ENCODE peak calls at places on chromosomes 2 and 18, in eight cellular contexts. O is colonic mucosa; E is astrocyte; H is iPS DF 6.9; D is GM06990; I is WERI-Rb-1; L is CD8-positive, alpha-beta memory T cell; V is aorta. T is an unnamed sample.
A peak's percentile ranks its signal among the peaks of the same experiment; 100 is the strongest.

GRCh38 chr2:67374481-67374880 is 22.7 kb upstream of the ETAA1 start:
- DNase-seq in V (no peak), E (no peak), I (no peak), H (no peak), O (no peak), L (no peak), D (no peak), T (no peak)

GRCh38 chr18:69217271-69217670 is 183.4 kb upstream of the DOK6 start:
- DNase-seq in D (no peak), O (no peak), V (no peak), H (no peak), E (no peak), L (no peak), I (peak; percentile 8), T (no peak)

GRCh38 chr18:59446012-59446411 is 86.9 kb upstream of the LMAN1 start:
- DNase-seq in L (no peak), H (no peak), E (peak; percentile 45), I (no peak), O (no peak), V (no peak), D (no peak), T (no peak)

GRCh38 chr2:44616616-44617266 is 255.0 kb downstream of the CAMKMT start:
- DNase-seq in I (no peak), E (no peak), O (no peak), L (no peak), H (no peak), D (peak; percentile 65), V (no peak), T (no peak)

GRCh38 chr2:38207168-38207567 is 131.2 kb upstream of the CYP1B1 start:
- DNase-seq in H (no peak), E (peak; percentile 69), I (no peak), L (no peak), D (no peak), V (no peak), O (no peak), T (no peak)

GRCh38 chr2:86038291-86039081 is 67.2 kb downstream of the POLR1A start:
- DNase-seq in E (peak; percentile 92), O (peak; percentile 29), H (no peak), L (peak; percentile 93), V (peak; percentile 47), D (no peak), I (no peak), T (peak; percentile 14)

GRCh38 chr2:84486436-84487115 is 27.5 kb upstream of the SUCLG1 start:
- DNase-seq in I (no peak), L (no peak), O (peak; percentile 87), E (peak; percentile 40), H (no peak), V (no peak), D (no peak), T (no peak)

GRCh38 chr2:238457927-238458324 is 31.2 kb downstream of the ASB1 start:
- DNase-seq in E (no peak), H (no peak), L (no peak), D (no peak), O (no peak), I (no peak), V (no peak), T (no peak)

GRCh38 chr2:151766421-151767153 is 32.3 kb upstream of the NEB start:
- DNase-seq in O (no peak), E (no peak), L (no peak), H (no peak), D (peak; percentile 34), V (no peak), I (peak; percentile 43), T (no peak)

GRCh38 chr2:42566837-42567251 is 1.6 kb upstream of the MTA3 start:
- DNase-seq in V (no peak), O (no peak), H (no peak), L (no peak), D (peak; percentile 29), I (no peak), E (peak; percentile 18), T (no peak)

GRCh38 chr2:72921088-72921851 is 4.0 kb downstream of the EMX1 start:
- DNase-seq in L (no peak), D (no peak), H (no peak), E (no peak), V (no peak), I (no peak), O (no peak), T (no peak)
- H3K4me3 ChIP-seq in L (no peak overlapping the region), D (no peak overlapping the region), H (no peak overlapping the region), E (peak overlapping the region; percentile 42), V (no peak overlapping the region), I (no peak overlapping the region), O (no peak overlapping the region), T (no peak overlapping the region)

DNA sequence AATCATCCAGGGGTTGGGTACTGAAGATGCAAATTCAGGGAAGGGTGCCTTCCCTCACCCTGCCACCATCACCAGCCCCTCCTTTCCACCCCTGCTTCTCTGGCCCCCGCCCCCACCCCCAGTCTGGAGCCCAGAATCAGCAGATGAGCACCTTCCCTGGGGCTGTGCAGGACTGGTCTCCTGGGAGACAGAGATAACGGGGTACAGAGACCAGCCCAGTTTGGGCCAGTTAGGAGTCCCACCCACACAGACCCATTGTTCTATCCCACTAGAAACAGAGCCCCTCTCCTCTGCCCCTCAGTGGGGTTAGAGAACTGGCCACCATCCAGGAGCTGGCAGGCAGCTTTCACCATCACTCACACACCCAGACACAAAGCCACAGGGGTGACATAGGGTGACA is 4.5 kb upstream of the CRYBA2 start:
- DNase-seq in I (no peak), D (no peak), L (no peak), E (no peak), V (no peak), H (no peak), O (no peak), T (no peak)
- H3K27me3 ChIP-seq in I (no peaks in the 10 kb centered on the region), D (peaks cover 14% of the 10 kb centered on the region), L (peaks cover 44% of the 10 kb centered on the region), E (peaks cover 78% of the 10 kb centered on the region), V (no peaks in the 10 kb centered on the region), H (peaks cover 93% of the 10 kb centered on the region), O (peaks cover 44% of the 10 kb centered on the region), T (peaks cover 51% of the 10 kb centered on the region)

DNA sequence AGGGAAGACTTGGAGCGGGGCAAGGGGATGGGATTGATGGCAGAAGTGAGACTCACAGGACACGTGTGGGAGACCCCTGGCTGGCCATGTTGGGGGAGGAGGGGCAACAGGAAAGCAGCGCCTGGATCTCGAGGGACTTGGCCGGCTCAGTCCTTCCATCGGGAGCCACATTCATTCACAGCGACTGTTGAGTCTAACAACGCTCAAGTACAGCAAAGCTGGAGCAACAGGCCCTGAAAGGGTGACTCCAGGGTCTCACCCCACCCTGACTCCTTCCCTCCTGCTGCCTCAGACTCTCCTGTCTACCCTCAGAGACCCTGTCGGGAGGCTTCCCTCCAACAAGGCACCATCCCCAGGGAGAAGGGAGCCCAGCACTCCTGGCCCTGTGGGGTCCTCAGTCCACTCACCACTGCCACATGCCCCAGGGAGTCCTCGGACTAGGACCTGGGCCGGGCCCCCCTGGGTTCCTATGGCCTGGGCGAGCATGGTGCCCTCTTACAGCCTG is 14.8 kb upstream of the ALPI start:
- DNase-seq in D (no peak), H (no peak), O (no peak), L (peak; percentile 40), I (peak; percentile 5), E (no peak), V (no peak), T (no peak)
- H3K36me3 ChIP-seq in D (no peaks in the 10 kb centered on the region), H (no peaks in the 10 kb centered on the region), O (no peaks in the 10 kb centered on the region), L (no peaks in the 10 kb centered on the region), I (no peaks in the 10 kb centered on the region), E (no peaks in the 10 kb centered on the region), V (no peaks in the 10 kb centered on the region), T (no peaks in the 10 kb centered on the region)

GRCh38 chr2:127674241-127675209 is 805 bp downstream of the LIMS2 start:
- DNase-seq in H (no peak), D (no peak), V (peak; percentile 88), L (no peak), I (no peak), O (no peak), E (no peak), T (no peak)

GRCh38 chr2:127672341-127673303 is 2.7 kb downstream of the LIMS2 start:
- DNase-seq in L (no peak), O (no peak), E (no peak), D (no peak), V (no peak), I (no peak), H (no peak), T (no peak)

GRCh38 chr2:127675335-127676261 is at the start of gene LIMS2:
- DNase-seq in V (no peak), D (no peak), E (no peak), O (no peak), I (no peak), L (no peak), H (no peak), T (peak; percentile 70)

GRCh38 chr2:127671557-127672302 is 3.6 kb downstream of the LIMS2 start:
- DNase-seq in L (no peak), E (no peak), O (no peak), V (no peak), D (no peak), I (no peak), H (no peak), T (no peak)

GRCh38 chr2:127673304-127674069 is 1.8 kb downstream of the LIMS2 start:
- DNase-seq in E (no peak), D (no peak), I (no peak), O (no peak), L (no peak), V (no peak), H (no peak), T (no peak)
- H3K4me3 ChIP-seq in E (no peak overlapping the region), D (no peak overlapping the region), I (no peak overlapping the region), O (peak overlapping the region; percentile 54), L (no peak overlapping the region), V (peak overlapping the region; percentile 95), H (no peak overlapping the region), T (peak overlapping the region; percentile 60)

T was measured in uterus.